ENCODE peak calls at places on chromosome 19, in six cellular contexts. T is hepatic stellate cell, J is amniotic stem cell, F is neural crest cell, U is brain microvascular endothelial cell, W is GM04504. S is an unnamed sample.

GRCh38 chr19:30284209-30284608 is 88.0 kb upstream of the ZNF536 start:
- DNase-seq in T (no peak), J (no peak), F (no peak), U (no peak), W (no peak), S (no peak)

GRCh38 chr19:33234736-33235135 is 9.1 kb upstream of the SLC7A10 start:
- DNase-seq in T (no peak), J (no peak), F (no peak), U (no peak), W (no peak), S (no peak)

GRCh38 chr19:50896591-50897190 is 14.5 kb downstream of the KLK4 start:
- DNase-seq in T (no peak), J (no peak), F (no peak), U (peak), W (peak), S (no peak)

GRCh38 chr19:40347476-40348124 is 597 bp downstream of the C19orf47 start:
- DNase-seq in T (no peak), J (no peak), F (no peak), U (no peak), W (no peak), S (no peak)

GRCh38 chr19:1146858-1147780 is 26.9 kb downstream of the SBNO2 start:
- DNase-seq in T (no peak), J (no peak), F (no peak), U (no peak), W (no peak), S (no peak)

GRCh38 chr19:29817316-29817715 is 5.5 kb downstream of the CCNE1 start:
- DNase-seq in T (no peak), J (no peak), F (no peak), U (no peak), W (no peak), S (no peak)

GRCh38 chr19:19538077-19538764 is at the start of gene CILP2:
- DNase-seq in T (no peak), J (no peak), F (peak), U (no peak), W (no peak), S (no peak)

GRCh38 chr19:43425567-43426392 is 11.1 kb downstream of the TEX101 start:
- DNase-seq in T (no peak), J (no peak), F (no peak), U (no peak), W (no peak), S (no peak)

GRCh38 chr19:41166888-41167804 is 25.9 kb upstream of the CYP2S1 start:
- DNase-seq in T (no peak), J (no peak), F (no peak), U (no peak), W (no peak), S (no peak)

GRCh38 chr19:41584260-41584810 is 8.4 kb downstream of the CEACAM21 start:
- DNase-seq in T (no peak), J (no peak), F (no peak), U (no peak), W (no peak), S (no peak)

GRCh38 chr19:4870025-4870700 is 2.7 kb upstream of the PLIN3 start:
- DNase-seq in T (peak), J (peak), F (no peak), U (peak), W (peak), S (no peak)